ENCODE peak calls at places on chromosomes 4 and X, in nine cellular contexts. One of them, this sample, is unnamed.

GRCh38 chr4:163382178-163382869 is 38.6 kb downstream of the NPY5R start:
- DNase-seq in neural progenitor cell: no peak
- DNase-seq in H9: no peak
- DNase-seq in hepatocyte: no peak
- DNase-seq in OCI-LY7: no peak
- DNase-seq in IMR-90: no peak
- DNase-seq in astrocyte: no peak
- DNase-seq in mammary epithelial cell: no peak
- DNase-seq in SK-N-SH: no peak
- DNase-seq in this sample: peak

GRCh38 chrX:39158801-39159657 is 357.8 kb downstream of the MID1IP1 start:
- DNase-seq in H9: no peak
- DNase-seq in OCI-LY7: no peak
- DNase-seq in astrocyte: peak
- DNase-seq in IMR-90: peak
- DNase-seq in neural progenitor cell: no peak
- DNase-seq in SK-N-SH: peak
- DNase-seq in mammary epithelial cell: peak
- DNase-seq in hepatocyte: peak
- DNase-seq in this sample: peak

GRCh38 chrX:110407910-110408545 is 49.4 kb downstream of the RTL9 start:
- DNase-seq in OCI-LY7: peak
- DNase-seq in hepatocyte: peak
- DNase-seq in neural progenitor cell: peak
- DNase-seq in astrocyte: no peak
- DNase-seq in IMR-90: peak
- DNase-seq in mammary epithelial cell: peak
- DNase-seq in SK-N-SH: peak
- DNase-seq in H9: peak
- DNase-seq in this sample: peak

GRCh38 chr4:128630881-128631280 is 178.6 kb upstream of the JADE1 start:
- DNase-seq in hepatocyte: no peak
- DNase-seq in astrocyte: peak
- DNase-seq in OCI-LY7: no peak
- DNase-seq in H9: no peak
- DNase-seq in neural progenitor cell: no peak
- DNase-seq in IMR-90: peak
- DNase-seq in mammary epithelial cell: no peak
- DNase-seq in SK-N-SH: no peak
- DNase-seq in this sample: no peak

GRCh38 chrX:39869846-39870601 is 227.7 kb downstream of the BCOR start:
- DNase-seq in mammary epithelial cell: peak
- DNase-seq in OCI-LY7: no peak
- DNase-seq in IMR-90: peak
- DNase-seq in astrocyte: peak
- DNase-seq in SK-N-SH: no peak
- DNase-seq in H9: no peak
- DNase-seq in hepatocyte: no peak
- DNase-seq in neural progenitor cell: no peak
- DNase-seq in this sample: peak

GRCh38 chrX:117120700-117121099 is 657.9 kb upstream of the CT83 start:
- DNase-seq in neural progenitor cell: no peak
- DNase-seq in IMR-90: no peak
- DNase-seq in OCI-LY7: no peak
- DNase-seq in H9: no peak
- DNase-seq in astrocyte: no peak
- DNase-seq in hepatocyte: no peak
- DNase-seq in mammary epithelial cell: no peak
- DNase-seq in SK-N-SH: no peak
- DNase-seq in this sample: no peak

GRCh38 chr4:84482564-84483563 is 16.2 kb downstream of the NKX6-1 start:
- DNase-seq in neural progenitor cell: peak
- DNase-seq in OCI-LY7: no peak
- DNase-seq in mammary epithelial cell: peak
- DNase-seq in IMR-90: no peak
- DNase-seq in astrocyte: no peak
- DNase-seq in SK-N-SH: peak
- DNase-seq in hepatocyte: no peak
- DNase-seq in H9: peak
- DNase-seq in this sample: no peak

GRCh38 chr4:46844325-46844917 is 64.6 kb downstream of the COX7B2 start:
- DNase-seq in neural progenitor cell: peak
- DNase-seq in OCI-LY7: peak
- DNase-seq in mammary epithelial cell: peak
- DNase-seq in H9: peak
- DNase-seq in hepatocyte: peak
- DNase-seq in astrocyte: peak
- DNase-seq in IMR-90: peak
- DNase-seq in SK-N-SH: peak
- DNase-seq in this sample: peak

GRCh38 chr4:143599827-143600226 is 86.3 kb downstream of the SMARCA5 start:
- DNase-seq in mammary epithelial cell: no peak
- DNase-seq in IMR-90: no peak
- DNase-seq in neural progenitor cell: no peak
- DNase-seq in OCI-LY7: no peak
- DNase-seq in hepatocyte: no peak
- DNase-seq in astrocyte: no peak
- DNase-seq in H9: no peak
- DNase-seq in SK-N-SH: no peak
- DNase-seq in this sample: no peak

GRCh38 chr4:23060776-23061175 is 368.0 kb downstream of the GBA3 start:
- DNase-seq in OCI-LY7: no peak
- DNase-seq in mammary epithelial cell: no peak
- DNase-seq in SK-N-SH: no peak
- DNase-seq in neural progenitor cell: no peak
- DNase-seq in astrocyte: peak
- DNase-seq in hepatocyte: peak
- DNase-seq in IMR-90: no peak
- DNase-seq in H9: no peak
- DNase-seq in this sample: peak

GRCh38 chr4:55781809-55782208 is 37.8 kb upstream of the EXOC1L start:
- DNase-seq in IMR-90: no peak
- DNase-seq in H9: no peak
- DNase-seq in SK-N-SH: no peak
- DNase-seq in mammary epithelial cell: no peak
- DNase-seq in OCI-LY7: no peak
- DNase-seq in hepatocyte: no peak
- DNase-seq in astrocyte: no peak
- DNase-seq in neural progenitor cell: no peak
- DNase-seq in this sample: no peak

GRCh38 chrX:47723689-47724088 is 64.7 kb upstream of the UXT start:
- DNase-seq in H9: peak
- DNase-seq in astrocyte: no peak
- DNase-seq in IMR-90: no peak
- DNase-seq in mammary epithelial cell: no peak
- DNase-seq in SK-N-SH: no peak
- DNase-seq in OCI-LY7: no peak
- DNase-seq in neural progenitor cell: peak
- DNase-seq in hepatocyte: no peak
- DNase-seq in this sample: no peak

GRCh38 chr4:140098481-140099132 is 55.4 kb downstream of the MAML3 start:
- DNase-seq in hepatocyte: no peak
- DNase-seq in mammary epithelial cell: peak
- DNase-seq in SK-N-SH: no peak
- DNase-seq in OCI-LY7: no peak
- DNase-seq in neural progenitor cell: no peak
- DNase-seq in astrocyte: peak
- DNase-seq in IMR-90: peak
- DNase-seq in H9: no peak
- DNase-seq in this sample: peak

GRCh38 chrX:131399692-131400428 is 110.8 kb upstream of the IGSF1 start:
- DNase-seq in IMR-90: no peak
- DNase-seq in SK-N-SH: no peak
- DNase-seq in neural progenitor cell: no peak
- DNase-seq in OCI-LY7: no peak
- DNase-seq in mammary epithelial cell: no peak
- DNase-seq in H9: no peak
- DNase-seq in astrocyte: no peak
- DNase-seq in hepatocyte: no peak
- DNase-seq in this sample: no peak

GRCh38 chrX:131393426-131393825 is 104.3 kb upstream of the IGSF1 start:
- DNase-seq in neural progenitor cell: no peak
- DNase-seq in IMR-90: no peak
- DNase-seq in astrocyte: no peak
- DNase-seq in H9: no peak
- DNase-seq in OCI-LY7: no peak
- DNase-seq in mammary epithelial cell: no peak
- DNase-seq in SK-N-SH: no peak
- DNase-seq in hepatocyte: no peak
- DNase-seq in this sample: no peak

GRCh38 chrX:131392666-131393065 is 103.6 kb upstream of the IGSF1 start:
- DNase-seq in H9: no peak
- DNase-seq in mammary epithelial cell: no peak
- DNase-seq in neural progenitor cell: no peak
- DNase-seq in OCI-LY7: no peak
- DNase-seq in astrocyte: no peak
- DNase-seq in hepatocyte: no peak
- DNase-seq in SK-N-SH: no peak
- DNase-seq in IMR-90: no peak
- DNase-seq in this sample: no peak

GRCh38 chrX:131397891-131398290 is 108.8 kb upstream of the IGSF1 start:
- DNase-seq in H9: no peak
- DNase-seq in SK-N-SH: no peak
- DNase-seq in hepatocyte: no peak
- DNase-seq in OCI-LY7: peak
- DNase-seq in mammary epithelial cell: no peak
- DNase-seq in astrocyte: no peak
- DNase-seq in neural progenitor cell: no peak
- DNase-seq in IMR-90: no peak
- DNase-seq in this sample: no peak

DNA sequence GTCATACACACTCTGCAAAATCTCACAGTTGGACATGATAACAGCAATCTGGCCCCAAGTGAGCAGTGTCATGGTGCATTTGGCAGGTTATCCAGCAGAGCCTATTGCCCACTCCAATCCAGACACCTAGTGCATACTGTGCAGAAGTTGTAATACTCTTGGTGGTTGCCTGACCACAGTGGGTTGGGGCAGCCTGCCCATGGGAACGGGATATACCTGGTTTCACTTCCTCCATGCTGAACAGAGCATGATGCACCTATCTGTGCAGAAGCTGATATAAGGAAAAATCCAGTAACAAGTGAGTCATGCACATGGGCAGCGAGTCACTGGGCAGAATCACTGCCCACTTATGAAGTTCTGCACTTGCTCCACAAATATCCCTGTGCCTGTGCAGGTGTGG is 105.3 kb upstream of the IGSF1 start:
- DNase-seq in mammary epithelial cell: no peak
- DNase-seq in IMR-90: no peak
- DNase-seq in hepatocyte: no peak
- DNase-seq in neural progenitor cell: no peak
- DNase-seq in OCI-LY7: peak
- DNase-seq in H9: no peak
- DNase-seq in astrocyte: no peak
- DNase-seq in SK-N-SH: no peak
- DNase-seq in this sample: no peak
- H2AFZ ChIP-seq in mammary epithelial cell: no peak
- H2AFZ ChIP-seq in IMR-90: no peak
- H2AFZ ChIP-seq in hepatocyte: no peak
- H2AFZ ChIP-seq in neural progenitor cell: no peak
- H2AFZ ChIP-seq in OCI-LY7: no peak
- H2AFZ ChIP-seq in H9: no peak
- H2AFZ ChIP-seq in astrocyte: no peak
- H2AFZ ChIP-seq in SK-N-SH: no peak
- H2AFZ ChIP-seq in this sample: no peak

GRCh38 chr4:101355767-101356702 is 8.7 kb upstream of the PPP3CA start:
- DNase-seq in hepatocyte: peak
- DNase-seq in SK-N-SH: no peak
- DNase-seq in mammary epithelial cell: peak
- DNase-seq in astrocyte: peak
- DNase-seq in IMR-90: peak
- DNase-seq in H9: no peak
- DNase-seq in OCI-LY7: no peak
- DNase-seq in neural progenitor cell: no peak
- DNase-seq in this sample: peak
- H2AFZ ChIP-seq in hepatocyte: no peak
- H2AFZ ChIP-seq in SK-N-SH: no peak
- H2AFZ ChIP-seq in mammary epithelial cell: peak
- H2AFZ ChIP-seq in astrocyte: peak
- H2AFZ ChIP-seq in IMR-90: peak
- H2AFZ ChIP-seq in H9: no peak
- H2AFZ ChIP-seq in OCI-LY7: no peak
- H2AFZ ChIP-seq in neural progenitor cell: no peak
- H2AFZ ChIP-seq in this sample: peak

GRCh38 chr4:147704846-147705245 is 20.9 kb upstream of the PRMT9 start:
- DNase-seq in IMR-90: peak
- DNase-seq in SK-N-SH: no peak
- DNase-seq in neural progenitor cell: no peak
- DNase-seq in hepatocyte: no peak
- DNase-seq in OCI-LY7: no peak
- DNase-seq in H9: no peak
- DNase-seq in mammary epithelial cell: no peak
- DNase-seq in astrocyte: no peak
- DNase-seq in this sample: no peak

GRCh38 chr4:147709999-147710398 is 21.9 kb upstream of the ARHGAP10 start:
- DNase-seq in IMR-90: peak
- DNase-seq in H9: no peak
- DNase-seq in astrocyte: peak
- DNase-seq in hepatocyte: no peak
- DNase-seq in OCI-LY7: no peak
- DNase-seq in neural progenitor cell: no peak
- DNase-seq in mammary epithelial cell: peak
- DNase-seq in SK-N-SH: no peak
- DNase-seq in this sample: peak

DNA sequence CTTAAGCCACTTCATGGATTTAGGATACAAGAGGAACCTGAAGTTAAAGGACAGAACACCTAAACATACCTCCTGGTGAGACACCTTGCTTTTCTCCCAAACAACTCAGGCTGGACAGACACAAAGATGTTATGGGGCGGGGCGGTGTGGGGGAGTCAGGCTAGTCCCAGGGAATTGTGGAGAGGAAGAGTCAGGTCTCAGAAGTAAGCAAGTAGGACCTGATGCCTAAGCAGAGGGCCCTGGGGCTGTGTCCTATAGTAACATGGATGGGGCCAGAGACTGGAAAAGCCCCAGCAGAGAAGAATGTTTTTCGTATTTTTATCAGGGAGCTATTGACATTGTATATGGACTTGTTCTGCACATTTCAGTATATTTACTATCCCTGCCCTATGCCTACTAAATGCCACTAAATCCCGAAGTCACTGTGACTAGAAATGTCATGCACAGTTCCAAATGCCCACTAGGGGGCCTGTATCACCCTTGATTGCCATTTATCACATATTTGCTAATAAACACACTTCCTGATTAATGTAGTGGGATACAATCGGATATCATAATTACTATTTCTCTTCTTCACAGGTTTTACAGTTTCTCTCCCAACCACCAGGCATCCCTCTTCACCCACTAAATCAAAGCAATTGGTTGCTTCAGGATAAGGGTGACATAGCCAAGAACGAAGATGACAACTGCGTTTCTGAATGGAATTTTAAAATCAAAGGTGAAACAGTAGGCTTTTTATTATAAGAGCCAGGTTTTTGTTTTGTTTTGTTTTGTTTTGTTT is 23.8 kb upstream of the ARHGAP10 start:
- DNase-seq in mammary epithelial cell: peak
- DNase-seq in neural progenitor cell: peak
- DNase-seq in OCI-LY7: peak
- DNase-seq in H9: no peak
- DNase-seq in IMR-90: peak
- DNase-seq in SK-N-SH: peak
- DNase-seq in hepatocyte: peak
- DNase-seq in astrocyte: no peak
- DNase-seq in this sample: peak
- H2AFZ ChIP-seq in mammary epithelial cell: peak
- H2AFZ ChIP-seq in neural progenitor cell: no peak
- H2AFZ ChIP-seq in OCI-LY7: no peak
- H2AFZ ChIP-seq in H9: no peak
- H2AFZ ChIP-seq in IMR-90: no peak
- H2AFZ ChIP-seq in SK-N-SH: no peak
- H2AFZ ChIP-seq in hepatocyte: no peak
- H2AFZ ChIP-seq in astrocyte: no peak
- H2AFZ ChIP-seq in this sample: no peak

GRCh38 chr4:126242679-126243390 is 928.1 kb downstream of the FAT4 start:
- DNase-seq in astrocyte: no peak
- DNase-seq in hepatocyte: no peak
- DNase-seq in SK-N-SH: no peak
- DNase-seq in neural progenitor cell: peak
- DNase-seq in mammary epithelial cell: no peak
- DNase-seq in OCI-LY7: no peak
- DNase-seq in H9: no peak
- DNase-seq in IMR-90: no peak
- DNase-seq in this sample: no peak
- H2AFZ ChIP-seq in astrocyte: no peak
- H2AFZ ChIP-seq in hepatocyte: no peak
- H2AFZ ChIP-seq in SK-N-SH: no peak
- H2AFZ ChIP-seq in neural progenitor cell: no peak
- H2AFZ ChIP-seq in mammary epithelial cell: no peak
- H2AFZ ChIP-seq in OCI-LY7: no peak
- H2AFZ ChIP-seq in H9: no peak
- H2AFZ ChIP-seq in IMR-90: peak
- H2AFZ ChIP-seq in this sample: no peak

This sample was measured in PC-3.